ENCODE peak calls at places on chromosomes 6 and 20, in nine cellular contexts. R, L, S, U, P, E, K, C and W are unnamed samples.

GRCh38 chr6:112626468-112627082 is 279.4 kb downstream of the RFPL4B start:
- DNase-seq in L (no peak), P (no peak), K (no peak), R (no peak), S (no peak), C (no peak), U (no peak), E (no peak), W (no peak)

GRCh38 chr20:19633985-19634384 is 124.1 kb upstream of the RIN2 start:
- DNase-seq in P (peak), E (no peak), L (no peak), C (no peak), S (no peak), K (no peak), U (no peak), R (no peak), W (no peak)

GRCh38 chr6:12749531-12750379 is 33.2 kb downstream of the PHACTR1 start:
- DNase-seq in C (no peak), P (peak), S (no peak), E (peak), U (peak), K (no peak), L (no peak), R (peak), W (no peak)

GRCh38 chr6:92893741-92894140 is 525.6 kb downstream of the EPHA7 start:
- DNase-seq in C (no peak), R (no peak), K (no peak), P (no peak), E (no peak), L (no peak), U (no peak), S (no peak), W (no peak)

GRCh38 chr6:10595731-10596664 is 74.8 kb downstream of the GCNT2 start:
- DNase-seq in P (no peak), U (no peak), C (no peak), E (no peak), L (no peak), K (no peak), R (no peak), S (no peak), W (no peak)

GRCh38 chr20:40812415-40813212 is 123.6 kb upstream of the MAFB start:
- DNase-seq in E (no peak), K (no peak), P (no peak), S (no peak), U (no peak), C (no peak), R (no peak), L (no peak), W (no peak)

GRCh38 chr20:37526839-37527637 is 638 bp downstream of the BLCAP start:
- DNase-seq in U (no peak), K (no peak), E (no peak), C (no peak), S (no peak), P (no peak), R (no peak), L (no peak), W (no peak)

GRCh38 chr6:45478235-45478634 is 100.5 kb upstream of the SUPT3H start:
- DNase-seq in U (no peak), E (no peak), R (no peak), L (no peak), S (no peak), C (no peak), K (no peak), P (no peak), W (no peak)

GRCh38 chr20:20955837-20956236 is 150.3 kb downstream of the LINC00237 start:
- DNase-seq in L (no peak), P (no peak), U (no peak), K (no peak), C (no peak), S (no peak), E (no peak), R (no peak), W (no peak)

GRCh38 chr6:44735631-44735963 is 348.1 kb downstream of the CDC5L start:
- DNase-seq in P (no peak), S (no peak), R (no peak), E (no peak), L (no peak), U (no peak), K (peak), C (no peak), W (no peak)

GRCh38 chr6:3911614-3912336 is 62.6 kb downstream of the FAM50B start:
- DNase-seq in U (no peak), S (no peak), L (no peak), P (no peak), R (no peak), C (no peak), K (no peak), E (no peak), W (no peak)

GRCh38 chr6:158972241-158973233 is 27.5 kb downstream of the RSPH3 start:
- DNase-seq in R (peak), P (peak), U (no peak), S (peak), K (no peak), L (no peak), E (peak), C (peak), W (no peak)

GRCh38 chr6:109349419-109349987 is 32.8 kb downstream of the CD164 start:
- DNase-seq in E (peak), U (no peak), C (no peak), L (no peak), P (no peak), R (peak), K (no peak), S (no peak), W (no peak)

GRCh38 chr6:5759571-5759970 is 247.2 kb downstream of the NRN1 start:
- DNase-seq in S (no peak), E (no peak), C (no peak), U (no peak), L (no peak), P (no peak), K (no peak), R (no peak), W (no peak)

GRCh38 chr6:166561766-166562165 is 24.7 kb downstream of the RAMACL start:
- DNase-seq in P (peak), L (no peak), E (no peak), K (no peak), U (no peak), R (no peak), S (no peak), C (no peak), W (no peak)